ENCODE peak calls at places on chromosomes 7 and 10, in nine cellular contexts. K, R, S, L, P, B, C, J and E are unnamed samples.

GRCh38 chr10:16602104-16602735 is 80.5 kb upstream of the C1QL3 start:
- DNase-seq in K (no peak), B (no peak), L (no peak), C (no peak), J (no peak), P (no peak), R (no peak), S (no peak), E (no peak)

GRCh38 chr10:103147645-103148044 is 45.4 kb downstream of the NT5C2 start:
- DNase-seq in L (no peak), C (no peak), S (no peak), J (no peak), B (no peak), P (no peak), R (no peak), K (no peak), E (no peak)

GRCh38 chr7:47535033-47535703 is 46.7 kb downstream of the TNS3 start:
- DNase-seq in B (no peak), C (no peak), S (peak), P (no peak), L (no peak), K (no peak), R (no peak), J (no peak), E (no peak)

GRCh38 chr7:56538541-56539429 is 422.6 kb upstream of the NUPR2 start:
- DNase-seq in L (no peak), R (no peak), C (no peak), P (no peak), S (no peak), J (no peak), K (no peak), B (no peak), E (no peak)

GRCh38 chr10:74282853-74283205 is 131.8 kb downstream of the ADK start:
- DNase-seq in K (no peak), R (no peak), S (peak), B (no peak), C (no peak), P (no peak), L (peak), J (peak), E (no peak)

GRCh38 chr7:131431289-131431688 is 103.6 kb downstream of the MKLN1 start:
- DNase-seq in K (peak), R (no peak), J (no peak), P (no peak), L (peak), C (no peak), B (no peak), S (no peak), E (no peak)

GRCh38 chr7:47405921-47406765 is 175.8 kb downstream of the TNS3 start:
- DNase-seq in L (peak), J (no peak), R (peak), P (peak), K (peak), S (peak), B (no peak), C (peak), E (no peak)

GRCh38 chr7:17302575-17303142 is 4.2 kb downstream of the AHR start:
- DNase-seq in S (peak), L (peak), R (no peak), B (no peak), K (no peak), J (no peak), P (no peak), C (no peak), E (no peak)

GRCh38 chr10:34176351-34176750 is 638.7 kb downstream of the PARD3 start:
- DNase-seq in L (no peak), B (no peak), S (no peak), K (no peak), P (no peak), C (no peak), J (no peak), R (no peak), E (no peak)

GRCh38 chr10:101237080-101237817 is 8.0 kb upstream of the LBX1 start:
- DNase-seq in K (no peak), L (peak), B (no peak), C (peak), P (no peak), R (no peak), J (no peak), S (no peak), E (no peak)

GRCh38 chr7:88927-89921 is 103.1 kb upstream of the FAM20C start:
- DNase-seq in K (peak), P (peak), B (no peak), C (peak), J (no peak), R (peak), S (peak), L (peak), E (no peak)

GRCh38 chr7:55486172-55486550 is 86.1 kb downstream of the VOPP1 start:
- DNase-seq in B (no peak), L (no peak), K (no peak), R (no peak), J (no peak), P (no peak), S (peak), C (no peak), E (no peak)

GRCh38 chr7:70738080-70738479 is 393.9 kb upstream of the GALNT17 start:
- DNase-seq in K (peak), J (peak), R (no peak), C (no peak), L (peak), B (no peak), S (no peak), P (no peak), E (no peak)

GRCh38 chr7:155373359-155374273 is 75.9 kb downstream of the INSIG1 start:
- DNase-seq in P (no peak), S (peak), B (no peak), K (no peak), C (no peak), J (no peak), R (no peak), L (peak), E (no peak)

GRCh38 chr10:121594623-121595320 is 3.5 kb downstream of the FGFR2 start:
- DNase-seq in R (peak), P (no peak), S (no peak), K (peak), J (no peak), L (no peak), C (no peak), B (no peak), E (no peak)

GRCh38 chr7:143514995-143515735 is 37.5 kb downstream of the TAS2R41 start:
- DNase-seq in B (no peak), J (no peak), R (no peak), S (peak), C (peak), P (no peak), L (peak), K (no peak), E (no peak)

GRCh38 chr7:6476596-6477374 is 29.0 kb upstream of the DAGLB start:
- DNase-seq in K (no peak), C (no peak), P (no peak), S (no peak), L (peak), B (no peak), R (no peak), J (no peak), E (no peak)

GRCh38 chr10:3452683-3453388 is 280.3 kb upstream of the PITRM1 start:
- DNase-seq in R (no peak), P (no peak), J (no peak), C (no peak), B (no peak), K (no peak), S (peak), L (peak), E (no peak)

GRCh38 chr7:112462236-112462635 is 12.0 kb downstream of the IFRD1 start:
- DNase-seq in P (no peak), K (peak), C (no peak), L (peak), J (no peak), B (no peak), R (no peak), S (peak), E (no peak)

GRCh38 chr7:158372400-158373302 is 215.0 kb downstream of the PTPRN2 start:
- DNase-seq in L (no peak), R (no peak), B (no peak), C (no peak), P (no peak), J (no peak), S (no peak), K (no peak), E (no peak)

GRCh38 chr7:1123721-1124120 is 35.8 kb downstream of the GPER1 start:
- DNase-seq in R (peak), S (peak), B (peak), P (peak), K (peak), C (peak), L (peak), J (peak), E (no peak)

GRCh38 chr10:110151467-110151866 is 55.9 kb upstream of the MXI1 start:
- DNase-seq in L (no peak), C (no peak), P (no peak), R (no peak), K (no peak), S (no peak), B (no peak), J (no peak), E (no peak)

GRCh38 chr10:77291596-77292505 is 345.8 kb downstream of the KCNMA1 start:
- DNase-seq in R (peak), P (no peak), L (peak), K (no peak), J (no peak), C (no peak), S (peak), B (no peak), E (no peak)

GRCh38 chr7:151460474-151460855 is 20.5 kb upstream of the CRYGN start:
- DNase-seq in R (peak), C (peak), B (no peak), S (no peak), J (no peak), P (peak), L (no peak), K (no peak), E (no peak)

GRCh38 chr7:92835140-92835850 is 1.1 kb downstream of the CDK6 start:
- DNase-seq in P (peak), B (no peak), K (no peak), J (peak), R (peak), C (peak), L (peak), S (peak), E (peak)

GRCh38 chr7:79723833-79724608 is 270.6 kb upstream of the MAGI2 start:
- DNase-seq in K (no peak), C (no peak), P (no peak), R (no peak), B (no peak), J (no peak), S (no peak), L (no peak), E (no peak)

GRCh38 chr7:134813668-134814067 is 34.2 kb downstream of the CALD1 start:
- DNase-seq in R (no peak), P (no peak), C (no peak), J (no peak), B (no peak), L (peak), S (peak), K (no peak), E (no peak)

GRCh38 chr10:126012485-126012884 is 116.1 kb downstream of the FANK1 start:
- DNase-seq in B (no peak), C (no peak), K (no peak), J (no peak), R (no peak), P (no peak), S (peak), L (peak), E (no peak)

GRCh38 chr10:114683593-114683992 is 25.5 kb upstream of the ABLIM1 start:
- DNase-seq in K (no peak), L (no peak), B (no peak), C (no peak), S (no peak), J (no peak), P (no peak), R (no peak), E (no peak)

GRCh38 chr10:100742067-100742771 is 3.2 kb upstream of the PAX2 start:
- DNase-seq in R (peak), P (no peak), S (no peak), B (no peak), L (no peak), C (no peak), K (no peak), J (no peak), E (no peak)

GRCh38 chr7:128841961-128842673 is 11.9 kb downstream of the FLNC start:
- DNase-seq in L (peak), R (no peak), J (peak), C (peak), S (no peak), B (no peak), P (no peak), K (no peak), E (peak)

GRCh38 chr7:97043281-97043680 is 18.6 kb upstream of the DLX5 start:
- DNase-seq in C (no peak), R (no peak), S (no peak), J (no peak), K (no peak), P (no peak), B (no peak), L (no peak), E (no peak)

GRCh38 chr7:1457949-1458675 is 1.2 kb downstream of the MICALL2 start:
- DNase-seq in R (no peak), J (no peak), K (no peak), P (no peak), S (peak), L (no peak), B (no peak), C (no peak), E (no peak)

GRCh38 chr7:50356212-50356944 is 51.9 kb downstream of the IKZF1 start:
- DNase-seq in S (no peak), K (no peak), B (no peak), J (no peak), C (peak), R (peak), L (no peak), P (no peak), E (no peak)

GRCh38 chr10:87860156-87860795 is 3.1 kb downstream of the KLLN start:
- DNase-seq in B (no peak), S (peak), C (no peak), R (no peak), J (peak), K (peak), P (no peak), L (peak), E (no peak)

GRCh38 chr7:14924398-14924797 is 21.8 kb upstream of the DGKB start:
- DNase-seq in K (no peak), P (no peak), S (no peak), J (no peak), R (no peak), B (no peak), L (peak), C (no peak), E (no peak)

GRCh38 chr10:9878429-9878828 is 1139.2 kb upstream of the CELF2 start:
- DNase-seq in L (no peak), C (no peak), P (no peak), B (no peak), R (no peak), K (no peak), J (no peak), S (no peak), E (no peak)

GRCh38 chr10:79994556-79994955 is 45.7 kb upstream of the SFTPD start:
- DNase-seq in R (no peak), L (no peak), P (no peak), B (no peak), K (no peak), S (no peak), J (no peak), C (no peak), E (no peak)

GRCh38 chr7:20310963-20311742 is 19.5 kb upstream of the ITGB8 start:
- DNase-seq in P (no peak), J (no peak), S (peak), L (peak), B (no peak), K (no peak), C (no peak), R (no peak), E (no peak)
- TF ChIP-seq CTCF in P (peak), J (peak), S (peak), L (peak), B (peak), K (peak), C (peak), R (peak), E (no peak)

GRCh38 chr7:90244909-90245841 is at the start of gene CFAP69:
- DNase-seq in J (peak), K (peak), L (peak), C (peak), S (peak), R (peak), P (peak), B (peak), E (peak)
- TF ChIP-seq CTCF in J (no peak), K (peak), L (peak), C (peak), S (peak), R (peak), P (peak), B (peak), E (no peak)

GRCh38 chr7:91046322-91047088 is 217.7 kb upstream of the FZD1 start:
- DNase-seq in J (no peak), B (no peak), C (no peak), K (no peak), R (no peak), L (peak), S (peak), P (no peak), E (no peak)
- TF ChIP-seq CTCF in J (peak), B (peak), C (peak), K (no peak), R (peak), L (peak), S (peak), P (peak), E (no peak)

DNA sequence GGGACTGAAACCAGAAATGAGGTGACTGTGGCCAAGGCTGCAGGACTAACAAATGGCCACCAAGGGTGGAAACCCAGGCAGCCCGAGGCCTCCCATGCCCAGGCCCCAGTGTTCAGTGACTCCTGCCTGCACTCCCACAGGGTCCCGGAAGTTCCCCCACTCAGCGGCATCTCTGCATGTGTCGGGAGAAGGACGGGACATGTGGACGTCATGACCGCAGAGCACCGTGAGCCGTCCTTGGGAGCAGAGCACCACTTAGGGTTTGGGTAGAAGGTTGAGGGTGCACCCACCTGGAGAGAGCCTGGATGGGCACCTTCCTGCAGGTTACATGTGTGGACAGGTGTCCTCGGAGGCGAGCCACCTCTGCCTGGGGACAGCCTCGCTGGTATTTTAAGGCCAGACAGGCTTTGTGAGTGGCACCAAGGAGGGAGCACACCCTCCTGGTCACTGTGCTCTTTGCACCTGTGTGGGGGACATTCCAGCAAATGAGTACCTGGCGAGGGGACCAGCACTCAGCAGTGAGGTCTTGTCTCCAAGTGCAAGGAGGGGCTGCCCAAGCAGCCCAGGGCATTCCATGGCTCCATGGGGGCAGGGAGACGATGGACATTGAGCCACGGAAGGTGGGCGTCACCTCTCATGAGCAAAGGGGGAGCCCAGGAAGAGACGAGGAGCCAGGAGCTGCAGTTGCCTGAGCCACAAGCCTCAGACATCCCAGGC is 95.3 kb upstream of the TCERG1L start:
- DNase-seq in C (no peak), P (no peak), B (no peak), R (no peak), J (no peak), S (no peak), L (no peak), K (no peak), E (no peak)
- TF ChIP-seq CTCF in C (no peak), P (no peak), B (no peak), R (no peak), J (no peak), S (no peak), L (no peak), K (no peak), E (no peak)

GRCh38 chr7:100824499-100825214 is 2.7 kb downstream of the EPHB4 start:
- DNase-seq in J (no peak), S (peak), L (no peak), R (no peak), B (no peak), C (peak), P (no peak), K (no peak), E (no peak)

GRCh38 chr7:100825215-100825671 is 2.1 kb downstream of the EPHB4 start:
- DNase-seq in P (no peak), S (peak), B (no peak), J (no peak), C (peak), L (peak), R (no peak), K (no peak), E (no peak)

GRCh38 chr7:100826546-100827329 is 585 bp downstream of the EPHB4 start:
- DNase-seq in C (peak), K (no peak), P (no peak), J (no peak), B (no peak), S (no peak), L (peak), R (no peak), E (no peak)

GRCh38 chr7:100827330-100828226 is at the start of gene EPHB4:
- DNase-seq in S (peak), J (peak), L (peak), R (peak), C (peak), P (peak), K (peak), B (no peak), E (no peak)

GRCh38 chr7:100825760-100826545 is 1.4 kb downstream of the EPHB4 start:
- DNase-seq in L (peak), B (no peak), C (peak), S (peak), J (no peak), K (peak), R (no peak), P (no peak), E (no peak)
- TF ChIP-seq CTCF in L (peak), B (no peak), C (no peak), S (peak), J (peak), K (peak), R (no peak), P (no peak), E (no peak)

GRCh38 chr7:106052681-106053080 is 59.4 kb downstream of the SYPL1 start:
- DNase-seq in S (no peak), B (no peak), J (no peak), C (no peak), P (no peak), L (no peak), K (no peak), R (no peak), E (no peak)

GRCh38 chr7:106053109-106053508 is 59.0 kb downstream of the SYPL1 start:
- DNase-seq in C (no peak), L (no peak), P (no peak), K (no peak), J (no peak), B (no peak), S (no peak), R (peak), E (no peak)

GRCh38 chr7:106054971-106055370 is 57.1 kb downstream of the SYPL1 start:
- DNase-seq in B (no peak), S (no peak), C (no peak), P (no peak), L (no peak), K (no peak), J (no peak), R (no peak), E (no peak)

GRCh38 chr7:106056513-106057203 is 55.5 kb downstream of the SYPL1 start:
- DNase-seq in J (peak), R (peak), K (peak), L (peak), P (no peak), S (peak), B (peak), C (peak), E (peak)

GRCh38 chr7:106054133-106054532 is 58.0 kb downstream of the SYPL1 start:
- DNase-seq in C (no peak), L (no peak), S (no peak), P (no peak), K (no peak), B (no peak), R (peak), J (no peak), E (no peak)
- TF ChIP-seq CTCF in C (no peak), L (no peak), S (no peak), P (no peak), K (no peak), B (no peak), R (no peak), J (no peak), E (no peak)

DNA sequence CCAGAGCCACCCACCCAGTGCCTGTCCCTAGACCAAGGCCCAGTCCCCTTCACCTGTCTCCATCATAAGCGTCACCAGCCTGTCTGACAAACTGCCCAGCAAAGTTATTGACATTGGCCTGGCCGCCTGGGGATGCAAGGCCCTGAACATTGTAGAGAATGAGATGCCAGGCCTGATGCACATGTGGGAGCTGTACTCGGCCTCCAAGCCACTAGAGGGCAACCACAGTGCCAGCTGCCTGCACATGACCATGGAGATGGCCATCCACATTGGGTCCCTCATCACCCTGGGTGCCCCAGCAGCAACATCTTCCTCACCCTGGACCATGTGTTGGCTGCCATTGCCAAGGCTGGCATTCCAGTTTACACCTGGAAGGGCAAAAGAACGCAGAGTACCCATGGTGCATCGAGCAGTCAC is 63.7 kb upstream of the ANTXRL start:
- DNase-seq in C (no peak), P (no peak), S (no peak), B (no peak), K (no peak), J (no peak), R (no peak), L (no peak), E (no peak)
- TF ChIP-seq CTCF in C (no peak), P (no peak), S (no peak), B (no peak), K (no peak), J (peak), R (no peak), L (peak), E (no peak)